ENCODE peak calls at places on chromosome 15, in six cellular contexts. V is lung, Y is fibroblast of mammary gland, T is RWPE1, K is astrocyte, A is dorsolateral prefrontal cortex. S is an unnamed sample.

GRCh38 chr15:31335991-31336942 is 9.6 kb downstream of the KLF13 start:
- DNase-seq in T (no peak), Y (no peak), A (no peak), V (no peak), K (no peak), S (no peak)

GRCh38 chr15:73586006-73586654 is 47.1 kb downstream of the NPTN start:
- DNase-seq in T (no peak), V (no peak), Y (no peak), K (peak), A (no peak), S (no peak)

GRCh38 chr15:72797338-72797689 is 13.8 kb upstream of the ADPGK start:
- DNase-seq in V (no peak), K (no peak), T (no peak), A (no peak), Y (no peak), S (no peak)

GRCh38 chr15:70149667-70150404 is 52.1 kb upstream of the TLE3 start:
- DNase-seq in Y (peak), T (peak), A (no peak), K (peak), V (no peak), S (no peak)

GRCh38 chr15:75727851-75728715 is 15.4 kb upstream of the CSPG4 start:
- DNase-seq in K (no peak), Y (peak), A (peak), V (peak), T (no peak), S (peak)

GRCh38 chr15:92797168-92798052 is 102.7 kb upstream of the CHD2 start:
- DNase-seq in K (peak), Y (peak), A (no peak), T (no peak), V (no peak), S (no peak)

GRCh38 chr15:74630284-74631086 is 14.8 kb downstream of the CLK3 start:
- DNase-seq in V (no peak), Y (no peak), A (no peak), K (no peak), T (no peak), S (no peak)

GRCh38 chr15:29451201-29451781 is 181.7 kb upstream of the NSMCE3 start:
- DNase-seq in K (no peak), T (no peak), Y (no peak), A (no peak), V (no peak), S (no peak)

GRCh38 chr15:101479851-101480612 is 9.5 kb downstream of the PCSK6 start:
- DNase-seq in T (no peak), Y (no peak), K (no peak), V (no peak), A (peak), S (no peak)
- TF ChIP-seq CTCF in T (no peak), Y (no peak), K (no peak), V (no peak), A (no peak), S (no peak)

GRCh38 chr15:25501828-25502446 is 63.1 kb upstream of the UBE3A start:
- DNase-seq in K (no peak), V (peak), Y (peak), T (no peak), A (no peak), S (no peak)
- TF ChIP-seq CTCF in K (peak), V (peak), Y (peak), T (peak), A (peak), S (peak)

GRCh38 chr15:57752426-57752825 is 45.9 kb downstream of the POLR2M start:
- DNase-seq in T (no peak), Y (peak), V (no peak), K (no peak), A (no peak), S (no peak)
- TF ChIP-seq CTCF in T (no peak), Y (peak), V (no peak), K (no peak), A (peak), S (peak)

DNA sequence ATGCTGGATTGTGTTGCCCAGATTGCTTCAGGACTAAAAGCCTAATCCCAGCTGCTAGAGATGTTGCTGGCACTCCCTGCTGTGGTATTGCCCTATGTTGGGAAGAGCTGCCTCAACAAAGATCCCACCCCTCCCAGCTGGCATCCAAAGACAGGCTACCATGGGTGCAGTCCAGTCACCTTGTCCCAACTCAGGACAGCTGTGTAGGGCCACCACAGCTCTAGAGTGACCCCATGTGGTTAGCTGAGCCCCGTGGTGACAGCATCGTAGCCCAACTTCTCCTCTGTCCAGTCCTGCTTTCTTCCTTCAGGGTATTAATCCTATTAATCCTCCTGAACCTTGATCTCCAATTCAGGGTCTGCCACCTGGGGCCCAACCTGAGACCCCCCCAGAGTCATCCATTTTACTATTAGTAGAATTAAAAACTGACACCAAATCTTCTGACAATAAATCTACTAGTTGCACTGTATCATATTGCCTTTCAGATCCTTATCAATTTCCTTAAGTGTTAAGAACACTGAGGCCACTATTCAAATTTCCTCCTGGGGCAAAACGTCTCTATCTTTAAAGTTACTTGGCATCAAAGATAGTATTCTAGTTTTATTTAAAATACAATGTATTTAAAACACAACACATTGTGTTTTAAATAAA is 83.5 kb downstream of the AQP9 start:
- DNase-seq in K (no peak), T (peak), V (no peak), A (no peak), Y (peak), S (no peak)
- TF ChIP-seq CTCF in K (peak), T (peak), V (no peak), A (no peak), Y (peak), S (peak)

S was measured in chondrocyte.